ENCODE peak calls at places on chromosomes 4 and X, in nine cellular contexts. R is psoas muscle, P is SK-N-SH, U is adrenal gland, O is cardiac muscle cell, E is tibial artery, F is BJ, T is fibroblast of mammary gland, M is kidney. J is an unnamed sample.

GRCh38 chr4:65007841-65008439 is 598.7 kb upstream of the TECRL start:
- DNase-seq in O (peak; percentile 69), M (no peak), U (no peak), F (no peak), R (no peak), T (peak; percentile 40), E (no peak), P (peak; percentile 8), J (peak; percentile 66)

GRCh38 chrX:113136841-113137240 is 296.2 kb upstream of the AMOT start:
- DNase-seq in F (no peak), P (no peak), R (no peak), M (no peak), O (no peak), U (no peak), E (no peak), T (no peak), J (no peak)

GRCh38 chr4:71303850-71304249 is 35.0 kb upstream of the SLC4A4 start:
- DNase-seq in M (no peak), O (no peak), U (no peak), P (no peak), T (no peak), R (no peak), F (no peak), E (no peak), J (no peak)

GRCh38 chr4:152938237-152938969 is 2.3 kb downstream of the FHDC1 start:
- DNase-seq in O (no peak), R (no peak), M (peak; percentile 18), T (no peak), E (no peak), F (no peak), P (no peak), U (no peak), J (no peak)

GRCh38 chrX:100615015-100615414 is 21.6 kb downstream of the TSPAN6 start:
- DNase-seq in U (peak; percentile 17), R (no peak), M (no peak), E (no peak), F (peak; percentile 17), T (peak; percentile 75), O (peak; percentile 46), P (peak; percentile 37), J (peak; percentile 61)

GRCh38 chrX:153829799-153830631 is at the start of gene PDZD4:
- DNase-seq in U (no peak), F (no peak), E (no peak), O (peak; percentile 22), M (no peak), T (no peak), R (no peak), P (peak; percentile 74), J (no peak)

GRCh38 chr4:170047774-170048354 is 21.7 kb upstream of the MFAP3L start:
- DNase-seq in M (no peak), E (no peak), U (peak; percentile 55), P (peak; percentile 51), O (peak; percentile 77), F (no peak), T (peak; percentile 73), R (no peak), J (peak; percentile 81)

GRCh38 chr4:149709640-149710039 is 106.0 kb downstream of the IQCM start:
- DNase-seq in T (no peak), P (no peak), M (no peak), R (no peak), U (no peak), F (no peak), E (no peak), O (no peak), J (peak; percentile 13)

GRCh38 chr4:680931-681645 is 6.7 kb downstream of the MYL5 start:
- DNase-seq in O (peak; percentile 81), R (peak; percentile 79), F (no peak), E (no peak), T (peak; percentile 37), M (peak; percentile 90), P (peak; percentile 94), U (peak; percentile 83), J (no peak)

DNA sequence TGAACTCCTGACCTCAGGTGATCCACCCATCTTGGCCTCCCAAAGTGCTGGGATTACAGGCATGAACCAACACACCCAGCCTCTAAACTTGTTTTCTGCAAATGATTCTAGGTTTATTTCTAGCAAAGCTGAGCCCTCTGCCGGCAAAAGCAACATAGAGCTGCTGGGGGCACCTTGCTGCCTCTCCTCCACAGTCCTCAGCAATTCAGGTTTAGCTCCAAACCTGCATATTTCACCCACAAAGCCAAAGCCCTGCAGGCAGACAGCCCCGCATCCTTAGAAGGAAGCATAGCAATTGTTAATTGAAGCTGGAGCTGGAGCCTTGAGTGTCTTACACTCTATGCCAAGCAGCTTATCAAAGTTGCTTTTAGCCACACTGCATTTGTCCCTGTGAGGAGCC is 24.9 kb upstream of the OCIAD2 start:
- DNase-seq in R (no peak), U (no peak), M (no peak), O (no peak), P (no peak), E (no peak), T (no peak), F (no peak), J (no peak)
- TF ChIP-seq CTCF in R (no peak), U (no peak), M (no peak), O (peak; percentile 7), P (peak; percentile 47), E (no peak), T (peak; percentile 10), F (no peak), J (peak; percentile 4)

GRCh38 chrX:38798956-38799355 is 2.3 kb upstream of the MID1IP1 start:
- DNase-seq in O (no peak), T (peak; percentile 79), U (no peak), M (no peak), R (no peak), F (no peak), P (no peak), E (no peak), J (peak; percentile 77)

GRCh38 chrX:38803286-38803608 is 2.0 kb downstream of the MID1IP1 start:
- DNase-seq in O (no peak), P (no peak), U (no peak), T (no peak), E (no peak), R (no peak), M (no peak), F (no peak), J (no peak)

GRCh38 chrX:38799995-38800394 is 1.3 kb upstream of the MID1IP1 start:
- DNase-seq in M (no peak), F (no peak), R (no peak), E (no peak), T (peak; percentile 16), O (no peak), P (no peak), U (no peak), J (no peak)

GRCh38 chrX:38803609-38804480 is 2.6 kb downstream of the MID1IP1 start:
- DNase-seq in E (peak; percentile 91), O (peak; percentile 91), P (peak; percentile 87), U (peak; percentile 86), M (peak; percentile 97), R (peak; percentile 94), F (no peak), T (peak; percentile 78), J (peak; percentile 76)

DNA sequence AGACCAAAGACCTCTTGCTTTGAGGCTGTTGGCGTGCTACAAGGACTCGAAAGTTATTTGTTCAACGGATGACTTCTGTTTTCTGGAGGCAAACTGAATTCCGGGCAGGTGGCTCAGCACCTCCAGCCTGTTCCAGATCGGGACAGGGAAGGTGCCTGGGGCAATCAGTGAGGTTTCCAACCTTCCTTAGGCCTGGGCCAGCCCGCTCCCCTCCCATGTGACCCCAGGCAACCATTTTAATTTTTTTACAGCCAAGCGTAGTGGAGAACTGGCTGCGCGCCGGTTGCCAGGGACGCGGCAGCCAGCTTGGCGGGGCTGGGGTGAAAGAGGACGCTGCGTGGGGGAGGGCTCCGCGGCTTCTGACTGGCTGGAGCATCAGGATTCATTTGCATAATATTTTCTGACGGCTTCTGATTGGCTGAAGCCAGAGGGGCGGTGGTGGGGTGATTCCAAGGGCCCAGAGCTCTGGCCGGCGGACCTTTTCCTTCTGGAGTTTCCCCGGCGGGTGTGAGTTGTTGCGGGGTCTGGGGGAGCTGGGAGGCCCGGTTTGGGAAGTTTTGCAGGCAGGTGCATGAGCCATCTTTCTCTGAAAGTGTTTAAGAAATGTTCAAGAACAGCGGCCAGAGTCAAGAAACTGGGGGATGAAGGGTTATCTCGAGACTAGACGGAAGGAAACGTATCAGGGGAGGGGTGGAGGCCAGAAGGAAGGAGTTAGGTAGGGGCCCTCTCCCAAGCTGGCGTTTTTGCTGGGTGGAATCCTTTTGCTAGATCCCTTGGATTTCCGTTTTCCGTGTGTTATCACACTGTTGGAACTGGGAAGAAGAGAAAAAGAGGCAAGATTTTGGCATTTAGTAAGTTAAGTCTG is at the start of gene MID1IP1:
- DNase-seq in T (peak; percentile 90), F (peak; percentile 61), R (peak; percentile 95), M (peak; percentile 96), E (peak; percentile 95), O (peak; percentile 96), U (peak; percentile 95), P (peak; percentile 85), J (peak; percentile 93)
- H3K4me3 ChIP-seq in T (peak within 1 kb of the TSS; percentile 62), F (peak within 1 kb of the TSS; percentile 51), R (peak within 1 kb of the TSS; percentile 69), M (peak within 1 kb of the TSS; percentile 81), E (peak within 1 kb of the TSS; percentile 51), O (peak within 1 kb of the TSS; percentile 74), U (peak within 1 kb of the TSS; percentile 40), P (peak within 1 kb of the TSS; percentile 63), J (peak within 1 kb of the TSS; percentile 59)

DNA sequence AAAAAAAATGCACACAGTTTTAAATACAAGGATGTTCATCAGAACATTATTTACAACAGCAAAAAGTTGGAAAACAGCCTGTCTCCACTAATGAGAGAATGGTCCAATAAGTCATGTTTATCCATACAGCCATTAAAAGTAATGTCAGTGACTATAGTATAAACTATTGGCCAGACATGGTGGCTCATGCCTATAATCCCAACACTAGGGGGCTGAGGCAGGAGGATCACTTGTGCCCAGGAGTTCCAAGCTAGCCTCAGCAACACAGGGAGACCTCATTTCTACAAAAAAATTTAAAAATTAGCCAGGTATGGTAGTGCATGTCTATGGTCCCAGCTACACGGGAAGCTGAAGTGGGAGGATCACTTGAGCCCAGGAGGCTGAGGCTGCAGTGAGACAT is 48.1 kb upstream of the IL13RA1 start:
- DNase-seq in P (no peak), T (no peak), R (no peak), F (no peak), O (no peak), M (no peak), E (no peak), U (no peak), J (no peak)
- TF ChIP-seq CTCF in P (no peak), T (no peak), R (no peak), F (peak; percentile 4), O (no peak), M (peak; percentile 6), E (no peak), U (no peak), J (no peak)

DNA sequence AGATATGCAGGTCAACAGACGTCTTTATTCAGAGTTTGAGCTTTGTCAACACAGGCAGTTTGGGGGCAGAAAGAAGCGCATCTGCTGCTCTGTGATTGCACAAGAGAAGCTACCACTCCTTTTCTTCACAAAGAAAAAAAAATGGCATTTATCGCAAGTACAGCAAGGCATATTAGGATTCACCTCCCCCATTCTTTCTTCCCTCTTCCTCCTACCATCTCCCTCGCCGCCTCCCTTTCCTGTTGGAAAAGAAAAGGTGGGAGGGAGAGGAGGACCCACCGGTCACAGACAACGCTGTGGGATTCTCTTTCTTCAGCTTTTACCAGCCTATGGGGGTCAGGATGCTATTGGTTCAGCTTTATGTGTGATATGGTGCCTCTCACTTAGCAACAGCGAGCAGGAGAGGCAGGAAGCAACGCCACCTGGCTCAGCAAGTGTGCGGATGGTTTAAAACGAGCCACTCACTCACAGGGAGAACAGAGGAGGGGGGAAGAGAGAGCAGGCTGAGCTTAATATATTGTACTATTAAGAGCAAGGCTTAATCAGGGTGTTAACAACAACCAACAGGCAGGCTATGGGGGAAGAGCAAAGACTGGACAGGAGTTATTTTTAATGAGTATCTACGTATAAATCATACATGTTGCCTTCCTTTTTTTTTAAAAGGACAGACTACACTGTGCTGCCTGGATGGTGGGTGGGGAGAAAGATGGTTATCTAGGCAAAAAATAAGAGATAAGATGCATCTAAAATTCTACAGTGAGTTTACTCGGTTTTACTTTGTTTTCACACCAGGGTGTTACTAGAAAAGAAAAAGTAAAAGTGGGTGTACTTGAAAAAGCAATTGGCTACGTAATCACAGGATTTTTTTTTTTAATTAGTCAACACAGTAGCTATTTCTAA is 104.7 kb downstream of the MAML3 start:
- DNase-seq in M (no peak), R (no peak), E (no peak), U (peak; percentile 60), P (peak; percentile 62), O (peak; percentile 67), T (peak; percentile 49), F (peak; percentile 4), J (peak; percentile 68)
- H3K4me3 ChIP-seq in M (peak overlapping the region; percentile 51), R (peak overlapping the region; percentile 54), E (peak overlapping the region; percentile 42), U (no peak overlapping the region), P (peak overlapping the region; percentile 59), O (no peak overlapping the region), T (peak overlapping the region; percentile 49), F (peak overlapping the region; percentile 29), J (peak overlapping the region; percentile 36)